ENCODE peak calls at places on chromosomes 11 and 22, in four cellular contexts. M, U, J and H are unnamed samples.

GRCh38 chr11:124934862-124935547 is 842 bp downstream of the HEPACAM start:
- DNase-seq in M (no peak), U (peak; percentile 95), J (peak; percentile 86), H (peak; percentile 68)

GRCh38 chr11:60756307-60757032 is at the start of gene MS4A15:
- DNase-seq in M (no peak), U (no peak), J (peak; percentile 3), H (no peak)

GRCh38 chr11:61860054-61860903 is 31.1 kb downstream of the FADS3 start:
- DNase-seq in M (peak; percentile 94), U (peak; percentile 86), J (no peak), H (no peak)

GRCh38 chr11:134379241-134379640 is 32.8 kb downstream of the B3GAT1 start:
- DNase-seq in M (no peak), U (no peak), J (no peak), H (no peak)

GRCh38 chr22:31253949-31254348 is 38.3 kb downstream of the PIK3IP1 start:
- DNase-seq in M (no peak), U (no peak), J (no peak), H (no peak)

GRCh38 chr11:134655189-134655937 is 243.3 kb upstream of the B3GAT1 start:
- DNase-seq in M (peak; percentile 18), U (no peak), J (no peak), H (no peak)

GRCh38 chr11:74142624-74143023 is 28.2 kb downstream of the C2CD3 start:
- DNase-seq in M (no peak), U (peak; percentile 72), J (no peak), H (no peak)

GRCh38 chr11:61897387-61898246 is 6.3 kb upstream of the FADS3 start:
- DNase-seq in M (peak; percentile 86), U (no peak), J (peak; percentile 55), H (peak; percentile 87)

GRCh38 chr22:48507171-48507570 is 1320.5 kb downstream of the BRD1 start:
- DNase-seq in M (no peak), U (no peak), J (no peak), H (no peak)

GRCh38 chr11:113289341-113290187 is 24.8 kb upstream of the TTC12 start:
- DNase-seq in M (peak; percentile 84), U (peak; percentile 4), J (peak; percentile 44), H (peak; percentile 89)